ENCODE peak calls at places on chromosomes 13 and 19, in four cellular contexts. N is GM12891, T is GM12878, P is K562. I is an unnamed sample.

GRCh38 chr19:40962460-40962961 is 28.6 kb upstream of the CYP2B6 start:
- DNase-seq in P (no peak), T (no peak), N (no peak), I (no peak)

GRCh38 chr13:41597348-41598041 is 140.1 kb downstream of the RGCC start:
- DNase-seq in T (no peak), P (no peak), N (no peak), I (no peak)

GRCh38 chr13:50101590-50101989 is 86.3 kb downstream of the KCNRG start:
- DNase-seq in T (no peak), P (no peak), N (no peak), I (no peak)

GRCh38 chr13:66033924-66034323 is 1196.2 kb downstream of the PCDH9 start:
- DNase-seq in N (no peak), T (no peak), P (no peak), I (no peak)

GRCh38 chr13:71880753-71881541 is 13.9 kb upstream of the DACH1 start:
- DNase-seq in P (no peak), T (no peak), N (no peak), I (no peak)

GRCh38 chr19:22532388-22533310 is 101.5 kb upstream of the ZNF492 start:
- DNase-seq in N (no peak), T (no peak), P (no peak), I (no peak)

GRCh38 chr19:5914946-5915781 is 1.1 kb downstream of the CAPS start:
- DNase-seq in P (no peak), T (no peak), N (no peak), I (no peak)

GRCh38 chr19:9431475-9431874 is 3.9 kb downstream of the ZNF266 start:
- DNase-seq in T (no peak), N (no peak), P (peak), I (no peak)

GRCh38 chr13:27665333-27665732 is 43.6 kb downstream of the POLR1D start:
- DNase-seq in T (no peak), N (no peak), P (no peak), I (no peak)

GRCh38 chr19:14437578-14438140 is 4.6 kb downstream of the PKN1 start:
- DNase-seq in T (no peak), N (no peak), P (no peak), I (no peak)

GRCh38 chr13:21673592-21674270 is 2.9 kb downstream of the FGF9 start:
- DNase-seq in P (peak), T (no peak), N (peak), I (no peak)

GRCh38 chr19:45200614-45201013 is 22.0 kb downstream of the BLOC1S3 start:
- DNase-seq in N (no peak), T (no peak), P (no peak), I (no peak)

GRCh38 chr19:409006-409514 is at the start of gene C2CD4C:
- DNase-seq in P (peak), N (no peak), T (no peak), I (no peak)

GRCh38 chr13:33744589-33745369 is 73.2 kb upstream of the RFC3 start:
- DNase-seq in P (no peak), T (no peak), N (no peak), I (no peak)

GRCh38 chr13:80436571-80437169 is 95.7 kb upstream of the SPRY2 start:
- DNase-seq in P (no peak), N (no peak), T (no peak), I (no peak)

GRCh38 chr19:38506723-38507550 is 73.4 kb downstream of the RYR1 start:
- DNase-seq in T (peak), P (peak), N (peak), I (peak)

GRCh38 chr13:55199132-55199531 is 1941.6 kb upstream of the PRR20A start:
- DNase-seq in T (no peak), N (no peak), P (no peak), I (no peak)

GRCh38 chr19:31838163-31838798 is 489.0 kb upstream of the TSHZ3 start:
- DNase-seq in P (no peak), N (no peak), T (no peak), I (no peak)

GRCh38 chr13:50403311-50403710 is 388.1 kb downstream of the KCNRG start:
- DNase-seq in T (no peak), N (no peak), P (no peak), I (no peak)

GRCh38 chr19:14023404-14024235 is 4.3 kb upstream of the RLN3 start:
- DNase-seq in P (peak), T (no peak), N (no peak), I (peak)

GRCh38 chr13:33937373-33938087 is 119.6 kb downstream of the RFC3 start:
- DNase-seq in P (no peak), T (no peak), N (no peak), I (no peak)

GRCh38 chr13:50611117-50611781 is 232.2 kb downstream of the DLEU7 start:
- DNase-seq in T (no peak), P (no peak), N (no peak), I (no peak)

GRCh38 chr13:95660981-95661581 is 15.9 kb upstream of the DNAJC3 start:
- DNase-seq in N (no peak), P (peak), T (no peak), I (no peak)

GRCh38 chr19:40270362-40271089 is 14.6 kb downstream of the AKT2 start:
- DNase-seq in P (peak), N (no peak), T (no peak), I (no peak)

GRCh38 chr19:41589371-41589770 is 13.4 kb downstream of the CEACAM21 start:
- DNase-seq in N (no peak), P (no peak), T (no peak), I (no peak)

GRCh38 chr13:80251403-80251802 is 89.5 kb downstream of the SPRY2 start:
- DNase-seq in T (no peak), N (no peak), P (no peak), I (peak)

GRCh38 chr19:49691243-49692101 is 556 bp downstream of the CPT1C start:
- DNase-seq in P (no peak), N (no peak), T (no peak), I (no peak)

GRCh38 chr13:100131863-100132574 is 43.1 kb downstream of the PCCA start:
- DNase-seq in P (peak), T (no peak), N (no peak), I (no peak)

GRCh38 chr13:107348931-107349330 is 781.0 kb upstream of the ARGLU1 start:
- DNase-seq in P (no peak), N (no peak), T (no peak), I (no peak)

GRCh38 chr13:102757006-102757405 is 16.6 kb downstream of the TEX30 start:
- DNase-seq in N (no peak), T (no peak), P (no peak), I (no peak)

GRCh38 chr19:10389863-10390262 is 9.5 kb upstream of the TYK2 start:
- DNase-seq in P (peak), N (no peak), T (no peak), I (no peak)

GRCh38 chr19:58385313-58386165 is 1.5 kb upstream of the RPS5 start:
- DNase-seq in P (no peak), T (no peak), N (no peak), I (peak)

GRCh38 chr19:3844596-3844995 is 24.2 kb downstream of the ZFR2 start:
- DNase-seq in P (no peak), N (no peak), T (no peak), I (no peak)

GRCh38 chr19:1074512-1075283 is 7.7 kb downstream of the ARHGAP45 start:
- DNase-seq in N (peak), T (no peak), P (peak), I (peak)

GRCh38 chr19:46271488-46272197 is 25.2 kb upstream of the HIF3A start:
- DNase-seq in T (no peak), P (no peak), N (no peak), I (no peak)

GRCh38 chr19:38726761-38727301 is 17.4 kb downstream of the CAPN12 start:
- DNase-seq in P (no peak), N (no peak), T (no peak), I (no peak)

GRCh38 chr13:33761744-33762143 is 56.2 kb upstream of the RFC3 start:
- DNase-seq in T (no peak), P (no peak), N (no peak), I (no peak)

GRCh38 chr13:98821372-98822237 is 69.1 kb upstream of the SLC15A1 start:
- DNase-seq in P (no peak), T (no peak), N (no peak), I (no peak)

GRCh38 chr13:98823442-98823841 is 71.0 kb upstream of the SLC15A1 start:
- DNase-seq in T (no peak), P (no peak), N (no peak), I (no peak)

GRCh38 chr13:98824376-98825160 is 72.1 kb upstream of the SLC15A1 start:
- DNase-seq in P (no peak), N (no peak), T (no peak), I (no peak)

GRCh38 chr13:98820744-98821371 is 68.4 kb upstream of the SLC15A1 start:
- DNase-seq in N (no peak), P (no peak), T (no peak), I (no peak)

DNA sequence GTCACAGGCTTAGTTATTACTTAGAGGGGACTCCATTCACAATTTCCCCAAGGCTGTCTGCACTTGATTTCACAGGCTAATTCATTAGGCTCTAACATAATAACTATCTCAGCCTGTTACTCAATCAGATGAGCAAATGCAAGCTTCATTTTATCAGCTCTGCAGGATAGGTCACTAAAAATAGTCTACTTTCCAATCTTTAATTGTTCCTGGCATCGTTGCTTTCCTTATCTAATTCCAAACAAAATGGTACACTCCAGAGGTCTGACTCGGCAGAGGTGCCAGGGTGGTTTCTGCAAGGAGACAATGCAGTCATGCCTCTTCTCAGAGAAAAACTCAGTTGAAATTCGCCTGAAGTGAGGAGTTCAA is 69.8 kb upstream of the SLC15A1 start:
- DNase-seq in T (no peak), P (no peak), N (no peak), I (no peak)
- TF ChIP-seq SPI1 in T (no peak), P (no peak), N (no peak), I (no peak)

GRCh38 chr13:29716493-29716892 is 121.0 kb upstream of the SLC7A1 start:
- DNase-seq in T (no peak), N (no peak), P (no peak), I (no peak)

GRCh38 chr13:29718694-29719093 is 123.2 kb upstream of the SLC7A1 start:
- DNase-seq in T (no peak), N (no peak), P (no peak), I (no peak)

GRCh38 chr13:29707876-29708543 is 112.5 kb upstream of the SLC7A1 start:
- DNase-seq in T (no peak), P (peak), N (peak), I (peak)

GRCh38 chr13:29713841-29714240 is 118.4 kb upstream of the SLC7A1 start:
- DNase-seq in N (no peak), T (no peak), P (peak), I (no peak)
- TF ChIP-seq SPI1 in N (no peak), T (no peak), P (no peak), I (no peak)

GRCh38 chr19:2652504-2653099 is 49.9 kb downstream of the GNG7 start:
- DNase-seq in N (no peak), T (no peak), P (no peak), I (no peak)
- TF ChIP-seq SPI1 in N (no peak), T (peak), P (no peak), I (no peak)

GRCh38 chr19:16374436-16374835 is 49.8 kb downstream of the KLF2 start:
- DNase-seq in N (no peak), T (no peak), P (no peak), I (no peak)

GRCh38 chr19:16372065-16372915 is 47.7 kb downstream of the KLF2 start:
- DNase-seq in N (no peak), P (no peak), T (no peak), I (no peak)

GRCh38 chr19:16373079-16373478 is 48.5 kb downstream of the KLF2 start:
- DNase-seq in T (no peak), P (no peak), N (no peak), I (no peak)

GRCh38 chr19:16373989-16374388 is 49.4 kb downstream of the KLF2 start:
- DNase-seq in P (no peak), N (no peak), T (no peak), I (no peak)

GRCh38 chr19:16373539-16373938 is 48.9 kb downstream of the KLF2 start:
- DNase-seq in P (no peak), N (no peak), T (no peak), I (no peak)
- TF ChIP-seq SPI1 in P (no peak), N (no peak), T (no peak), I (no peak)

I was measured in HL-60.